ENCODE peak calls at places on chromosomes 12 and 14, in four cellular contexts. One of them, this sample, is unnamed.

GRCh38 chr12:128675576-128675975 is 148.2 kb downstream of the SLC15A4 start:
- DNase-seq in stimulated activated CD4-positive, alpha-beta T cell treated with anti-CD3 and anti-CD28 coated beads, Interleukin-4, amount 100 ng/mL, for 48 hours: no peak
- DNase-seq in astrocyte of the cerebellum: no peak
- DNase-seq in lower leg skin: no peak
- DNase-seq in this sample: no peak

GRCh38 chr12:68236421-68237059 is 10.9 kb upstream of the IL26 start:
- DNase-seq in astrocyte of the cerebellum: no peak
- DNase-seq in stimulated activated CD4-positive, alpha-beta T cell treated with anti-CD3 and anti-CD28 coated beads, Interleukin-4, amount 100 ng/mL, for 48 hours: no peak
- DNase-seq in lower leg skin: no peak
- DNase-seq in this sample: peak

GRCh38 chr14:54343276-54344121 is 53.3 kb upstream of the CDKN3 start:
- DNase-seq in astrocyte of the cerebellum: peak
- DNase-seq in lower leg skin: no peak
- DNase-seq in stimulated activated CD4-positive, alpha-beta T cell treated with anti-CD3 and anti-CD28 coated beads, Interleukin-4, amount 100 ng/mL, for 48 hours: no peak
- DNase-seq in this sample: no peak

GRCh38 chr14:20683125-20683895 is 1.1 kb upstream of the RNASE4 start:
- DNase-seq in astrocyte of the cerebellum: peak
- DNase-seq in stimulated activated CD4-positive, alpha-beta T cell treated with anti-CD3 and anti-CD28 coated beads, Interleukin-4, amount 100 ng/mL, for 48 hours: peak
- DNase-seq in lower leg skin: peak
- DNase-seq in this sample: no peak

GRCh38 chr12:103382119-103382518 is 113.6 kb downstream of the C12orf42 start:
- DNase-seq in stimulated activated CD4-positive, alpha-beta T cell treated with anti-CD3 and anti-CD28 coated beads, Interleukin-4, amount 100 ng/mL, for 48 hours: no peak
- DNase-seq in astrocyte of the cerebellum: no peak
- DNase-seq in lower leg skin: no peak
- DNase-seq in this sample: no peak

GRCh38 chr14:89708982-89709381 is 245.5 kb downstream of the EFCAB11 start:
- DNase-seq in astrocyte of the cerebellum: no peak
- DNase-seq in lower leg skin: no peak
- DNase-seq in stimulated activated CD4-positive, alpha-beta T cell treated with anti-CD3 and anti-CD28 coated beads, Interleukin-4, amount 100 ng/mL, for 48 hours: no peak
- DNase-seq in this sample: no peak

GRCh38 chr12:70733385-70733784 is 96.2 kb upstream of the PTPRB start:
- DNase-seq in lower leg skin: no peak
- DNase-seq in stimulated activated CD4-positive, alpha-beta T cell treated with anti-CD3 and anti-CD28 coated beads, Interleukin-4, amount 100 ng/mL, for 48 hours: no peak
- DNase-seq in astrocyte of the cerebellum: peak
- DNase-seq in this sample: peak

GRCh38 chr14:59013672-59014298 is 174.7 kb upstream of the DAAM1 start:
- DNase-seq in lower leg skin: no peak
- DNase-seq in astrocyte of the cerebellum: peak
- DNase-seq in stimulated activated CD4-positive, alpha-beta T cell treated with anti-CD3 and anti-CD28 coated beads, Interleukin-4, amount 100 ng/mL, for 48 hours: no peak
- DNase-seq in this sample: no peak

GRCh38 chr14:72402429-72402772 is 470.2 kb downstream of the RGS6 start:
- DNase-seq in stimulated activated CD4-positive, alpha-beta T cell treated with anti-CD3 and anti-CD28 coated beads, Interleukin-4, amount 100 ng/mL, for 48 hours: no peak
- DNase-seq in lower leg skin: no peak
- DNase-seq in astrocyte of the cerebellum: no peak
- DNase-seq in this sample: no peak

GRCh38 chr14:105494606-105494929 is 3.5 kb downstream of the TEDC1 start:
- DNase-seq in stimulated activated CD4-positive, alpha-beta T cell treated with anti-CD3 and anti-CD28 coated beads, Interleukin-4, amount 100 ng/mL, for 48 hours: no peak
- DNase-seq in lower leg skin: no peak
- DNase-seq in astrocyte of the cerebellum: no peak
- DNase-seq in this sample: no peak

GRCh38 chr14:92850492-92850891 is 56.4 kb downstream of the GOLGA5 start:
- DNase-seq in astrocyte of the cerebellum: no peak
- DNase-seq in stimulated activated CD4-positive, alpha-beta T cell treated with anti-CD3 and anti-CD28 coated beads, Interleukin-4, amount 100 ng/mL, for 48 hours: no peak
- DNase-seq in lower leg skin: no peak
- DNase-seq in this sample: no peak

GRCh38 chr14:28776482-28777266 is 10.1 kb downstream of the FOXG1 start:
- DNase-seq in astrocyte of the cerebellum: no peak
- DNase-seq in stimulated activated CD4-positive, alpha-beta T cell treated with anti-CD3 and anti-CD28 coated beads, Interleukin-4, amount 100 ng/mL, for 48 hours: no peak
- DNase-seq in lower leg skin: no peak
- DNase-seq in this sample: no peak

GRCh38 chr12:76020281-76020680 is 11.3 kb downstream of the PHLDA1 start:
- DNase-seq in lower leg skin: no peak
- DNase-seq in astrocyte of the cerebellum: peak
- DNase-seq in stimulated activated CD4-positive, alpha-beta T cell treated with anti-CD3 and anti-CD28 coated beads, Interleukin-4, amount 100 ng/mL, for 48 hours: peak
- DNase-seq in this sample: no peak

GRCh38 chr12:73330584-73331351 is 1058.6 kb downstream of the TRHDE start:
- DNase-seq in stimulated activated CD4-positive, alpha-beta T cell treated with anti-CD3 and anti-CD28 coated beads, Interleukin-4, amount 100 ng/mL, for 48 hours: no peak
- DNase-seq in astrocyte of the cerebellum: no peak
- DNase-seq in lower leg skin: no peak
- DNase-seq in this sample: no peak

GRCh38 chr12:100824476-100824875 is 29.9 kb downstream of the ANO4 start:
- DNase-seq in lower leg skin: no peak
- DNase-seq in stimulated activated CD4-positive, alpha-beta T cell treated with anti-CD3 and anti-CD28 coated beads, Interleukin-4, amount 100 ng/mL, for 48 hours: no peak
- DNase-seq in astrocyte of the cerebellum: no peak
- DNase-seq in this sample: no peak

GRCh38 chr12:22738945-22739344 is 114.0 kb downstream of the ETNK1 start:
- DNase-seq in lower leg skin: no peak
- DNase-seq in stimulated activated CD4-positive, alpha-beta T cell treated with anti-CD3 and anti-CD28 coated beads, Interleukin-4, amount 100 ng/mL, for 48 hours: no peak
- DNase-seq in astrocyte of the cerebellum: peak
- DNase-seq in this sample: no peak

GRCh38 chr12:132185698-132186097 is 41.4 kb downstream of the NOC4L start:
- DNase-seq in stimulated activated CD4-positive, alpha-beta T cell treated with anti-CD3 and anti-CD28 coated beads, Interleukin-4, amount 100 ng/mL, for 48 hours: no peak
- DNase-seq in lower leg skin: no peak
- DNase-seq in astrocyte of the cerebellum: no peak
- DNase-seq in this sample: no peak

GRCh38 chr14:25887251-25887908 is 710.5 kb downstream of the NOVA1 start:
- DNase-seq in stimulated activated CD4-positive, alpha-beta T cell treated with anti-CD3 and anti-CD28 coated beads, Interleukin-4, amount 100 ng/mL, for 48 hours: no peak
- DNase-seq in lower leg skin: no peak
- DNase-seq in astrocyte of the cerebellum: no peak
- DNase-seq in this sample: no peak

GRCh38 chr14:94611179-94611578 is 1.0 kb upstream of the SERPINA3 start:
- DNase-seq in stimulated activated CD4-positive, alpha-beta T cell treated with anti-CD3 and anti-CD28 coated beads, Interleukin-4, amount 100 ng/mL, for 48 hours: no peak
- DNase-seq in lower leg skin: no peak
- DNase-seq in astrocyte of the cerebellum: no peak
- DNase-seq in this sample: no peak

GRCh38 chr14:90523961-90524875 is 127.4 kb downstream of the CALM1 start:
- DNase-seq in astrocyte of the cerebellum: no peak
- DNase-seq in lower leg skin: no peak
- DNase-seq in stimulated activated CD4-positive, alpha-beta T cell treated with anti-CD3 and anti-CD28 coated beads, Interleukin-4, amount 100 ng/mL, for 48 hours: no peak
- DNase-seq in this sample: no peak

GRCh38 chr12:26629864-26630263 is 203.1 kb downstream of the ITPR2 start:
- DNase-seq in astrocyte of the cerebellum: no peak
- DNase-seq in stimulated activated CD4-positive, alpha-beta T cell treated with anti-CD3 and anti-CD28 coated beads, Interleukin-4, amount 100 ng/mL, for 48 hours: no peak
- DNase-seq in lower leg skin: no peak
- DNase-seq in this sample: no peak

GRCh38 chr14:77027538-77028383 is 747 bp downstream of the IRF2BPL start:
- DNase-seq in stimulated activated CD4-positive, alpha-beta T cell treated with anti-CD3 and anti-CD28 coated beads, Interleukin-4, amount 100 ng/mL, for 48 hours: peak
- DNase-seq in astrocyte of the cerebellum: no peak
- DNase-seq in lower leg skin: peak
- DNase-seq in this sample: peak

GRCh38 chr14:61460853-61461611 is 139.7 kb downstream of the PRKCH start:
- DNase-seq in lower leg skin: peak
- DNase-seq in astrocyte of the cerebellum: no peak
- DNase-seq in stimulated activated CD4-positive, alpha-beta T cell treated with anti-CD3 and anti-CD28 coated beads, Interleukin-4, amount 100 ng/mL, for 48 hours: no peak
- DNase-seq in this sample: no peak

GRCh38 chr12:92546826-92547348 is 155.9 kb upstream of the PLEKHG7 start:
- DNase-seq in lower leg skin: no peak
- DNase-seq in stimulated activated CD4-positive, alpha-beta T cell treated with anti-CD3 and anti-CD28 coated beads, Interleukin-4, amount 100 ng/mL, for 48 hours: no peak
- DNase-seq in astrocyte of the cerebellum: no peak
- DNase-seq in this sample: no peak

GRCh38 chr14:70955543-70956480 is 48.6 kb downstream of the PCNX1 start:
- DNase-seq in stimulated activated CD4-positive, alpha-beta T cell treated with anti-CD3 and anti-CD28 coated beads, Interleukin-4, amount 100 ng/mL, for 48 hours: no peak
- DNase-seq in astrocyte of the cerebellum: no peak
- DNase-seq in lower leg skin: no peak
- DNase-seq in this sample: no peak

GRCh38 chr12:94640134-94640928 is 10.0 kb downstream of the TMCC3 start:
- DNase-seq in stimulated activated CD4-positive, alpha-beta T cell treated with anti-CD3 and anti-CD28 coated beads, Interleukin-4, amount 100 ng/mL, for 48 hours: peak
- DNase-seq in astrocyte of the cerebellum: peak
- DNase-seq in lower leg skin: no peak
- DNase-seq in this sample: peak

GRCh38 chr14:75928587-75929230 is 53.1 kb downstream of the TGFB3 start:
- DNase-seq in stimulated activated CD4-positive, alpha-beta T cell treated with anti-CD3 and anti-CD28 coated beads, Interleukin-4, amount 100 ng/mL, for 48 hours: no peak
- DNase-seq in lower leg skin: no peak
- DNase-seq in astrocyte of the cerebellum: no peak
- DNase-seq in this sample: no peak

GRCh38 chr12:27966870-27967269 is 5.7 kb downstream of the PTHLH start:
- DNase-seq in astrocyte of the cerebellum: peak
- DNase-seq in stimulated activated CD4-positive, alpha-beta T cell treated with anti-CD3 and anti-CD28 coated beads, Interleukin-4, amount 100 ng/mL, for 48 hours: no peak
- DNase-seq in lower leg skin: no peak
- DNase-seq in this sample: no peak

GRCh38 chr14:61644185-61644584 is 51.1 kb upstream of the HIF1A start:
- DNase-seq in astrocyte of the cerebellum: no peak
- DNase-seq in stimulated activated CD4-positive, alpha-beta T cell treated with anti-CD3 and anti-CD28 coated beads, Interleukin-4, amount 100 ng/mL, for 48 hours: no peak
- DNase-seq in lower leg skin: no peak
- DNase-seq in this sample: no peak

GRCh38 chr12:130161261-130162231 is 718 bp upstream of the FZD10 start:
- DNase-seq in astrocyte of the cerebellum: no peak
- DNase-seq in stimulated activated CD4-positive, alpha-beta T cell treated with anti-CD3 and anti-CD28 coated beads, Interleukin-4, amount 100 ng/mL, for 48 hours: no peak
- DNase-seq in lower leg skin: peak
- DNase-seq in this sample: no peak

GRCh38 chr14:68513838-68514610 is 278.8 kb downstream of the ZFP36L1 start:
- DNase-seq in stimulated activated CD4-positive, alpha-beta T cell treated with anti-CD3 and anti-CD28 coated beads, Interleukin-4, amount 100 ng/mL, for 48 hours: no peak
- DNase-seq in astrocyte of the cerebellum: no peak
- DNase-seq in lower leg skin: no peak
- DNase-seq in this sample: peak

GRCh38 chr12:6281081-6281809 is 29.2 kb upstream of the PLEKHG6 start:
- DNase-seq in astrocyte of the cerebellum: no peak
- DNase-seq in lower leg skin: no peak
- DNase-seq in stimulated activated CD4-positive, alpha-beta T cell treated with anti-CD3 and anti-CD28 coated beads, Interleukin-4, amount 100 ng/mL, for 48 hours: no peak
- DNase-seq in this sample: no peak

This sample was measured in GM18507.